ENCODE peak calls at places on chromosomes 4 and X, in six cellular contexts. One of them, this sample, is unnamed.

GRCh38 chr4:151407466-151408379 is 1.3 kb upstream of the FHIP1A start:
- DNase-seq in HepG2: no peak
- DNase-seq in lower lobe of right lung: peak; percentile 68
- DNase-seq in MM.1S: peak; percentile 95
- DNase-seq in GM23338: peak; percentile 70
- DNase-seq in ovary: peak; percentile 20
- DNase-seq in this sample: peak; percentile 61

GRCh38 chr4:16418814-16419213 is 192.5 kb upstream of the TAPT1 start:
- DNase-seq in MM.1S: no peak
- DNase-seq in ovary: no peak
- DNase-seq in lower lobe of right lung: no peak
- DNase-seq in GM23338: no peak
- DNase-seq in HepG2: no peak
- DNase-seq in this sample: no peak

GRCh38 chr4:26753642-26754041 is 107.0 kb upstream of the STIM2 start:
- DNase-seq in GM23338: no peak
- DNase-seq in MM.1S: no peak
- DNase-seq in HepG2: no peak
- DNase-seq in lower lobe of right lung: no peak
- DNase-seq in ovary: peak; percentile 8
- DNase-seq in this sample: peak; percentile 52

GRCh38 chrX:9997524-9997923 is 30.4 kb downstream of the CLDN34 start:
- DNase-seq in GM23338: no peak
- DNase-seq in MM.1S: peak; percentile 83
- DNase-seq in HepG2: no peak
- DNase-seq in lower lobe of right lung: no peak
- DNase-seq in ovary: no peak
- DNase-seq in this sample: no peak

GRCh38 chrX:140050906-140051305 is 85.6 kb upstream of the CXorf66 start:
- DNase-seq in ovary: no peak
- DNase-seq in GM23338: peak; percentile 30
- DNase-seq in HepG2: no peak
- DNase-seq in lower lobe of right lung: no peak
- DNase-seq in MM.1S: peak; percentile 12
- DNase-seq in this sample: no peak

GRCh38 chr4:114250439-114250891 is 271.0 kb upstream of the ARSJ start:
- DNase-seq in GM23338: no peak
- DNase-seq in MM.1S: no peak
- DNase-seq in HepG2: no peak
- DNase-seq in ovary: no peak
- DNase-seq in lower lobe of right lung: no peak
- DNase-seq in this sample: no peak

GRCh38 chr4:27024807-27025206 is 164.2 kb downstream of the STIM2 start:
- DNase-seq in ovary: no peak
- DNase-seq in MM.1S: no peak
- DNase-seq in lower lobe of right lung: no peak
- DNase-seq in HepG2: no peak
- DNase-seq in GM23338: no peak
- DNase-seq in this sample: peak; percentile 56

GRCh38 chr4:147816382-147817254 is 84.7 kb downstream of the ARHGAP10 start:
- DNase-seq in GM23338: no peak
- DNase-seq in lower lobe of right lung: no peak
- DNase-seq in MM.1S: no peak
- DNase-seq in HepG2: no peak
- DNase-seq in ovary: peak; percentile 40
- DNase-seq in this sample: no peak

GRCh38 chr4:141972950-141973349 is 336.6 kb downstream of the IL15 start:
- DNase-seq in HepG2: no peak
- DNase-seq in MM.1S: no peak
- DNase-seq in ovary: no peak
- DNase-seq in GM23338: peak; percentile 4
- DNase-seq in lower lobe of right lung: no peak
- DNase-seq in this sample: no peak

GRCh38 chrX:129777218-129777768 is 2.5 kb upstream of the SASH3 start:
- DNase-seq in GM23338: no peak
- DNase-seq in ovary: no peak
- DNase-seq in lower lobe of right lung: peak; percentile 77
- DNase-seq in HepG2: peak; percentile 19
- DNase-seq in MM.1S: peak; percentile 90
- DNase-seq in this sample: peak; percentile 26

GRCh38 chr4:189656551-189657165 is 284.0 kb upstream of the FRG1 start:
- DNase-seq in MM.1S: no peak
- DNase-seq in lower lobe of right lung: no peak
- DNase-seq in HepG2: no peak
- DNase-seq in ovary: no peak
- DNase-seq in GM23338: no peak
- DNase-seq in this sample: no peak

GRCh38 chrX:9352683-9353430 is 112.0 kb upstream of the TBL1X start:
- DNase-seq in GM23338: no peak
- DNase-seq in lower lobe of right lung: peak; percentile 55
- DNase-seq in HepG2: peak; percentile 4
- DNase-seq in MM.1S: peak; percentile 80
- DNase-seq in ovary: no peak
- DNase-seq in this sample: peak; percentile 23

GRCh38 chrX:24619647-24620046 is 27.5 kb downstream of the PCYT1B start:
- DNase-seq in GM23338: no peak
- DNase-seq in MM.1S: no peak
- DNase-seq in HepG2: peak; percentile 36
- DNase-seq in lower lobe of right lung: no peak
- DNase-seq in ovary: peak; percentile 24
- DNase-seq in this sample: peak; percentile 49

GRCh38 chrX:13649823-13650222 is 3.1 kb upstream of the TCEANC start:
- DNase-seq in MM.1S: no peak
- DNase-seq in HepG2: no peak
- DNase-seq in ovary: no peak
- DNase-seq in lower lobe of right lung: no peak
- DNase-seq in GM23338: no peak
- DNase-seq in this sample: no peak

GRCh38 chr4:159201168-159201567 is 98.3 kb downstream of the RAPGEF2 start:
- DNase-seq in ovary: no peak
- DNase-seq in GM23338: no peak
- DNase-seq in lower lobe of right lung: no peak
- DNase-seq in HepG2: no peak
- DNase-seq in MM.1S: no peak
- DNase-seq in this sample: no peak

GRCh38 chr4:1501754-1502500 is 95.7 kb upstream of the NKX1-1 start:
- DNase-seq in ovary: no peak
- DNase-seq in MM.1S: no peak
- DNase-seq in lower lobe of right lung: peak; percentile 22
- DNase-seq in HepG2: no peak
- DNase-seq in GM23338: no peak
- DNase-seq in this sample: no peak

GRCh38 chr4:156280726-156281125 is 327.1 kb upstream of the CTSO start:
- DNase-seq in ovary: no peak
- DNase-seq in lower lobe of right lung: no peak
- DNase-seq in MM.1S: no peak
- DNase-seq in HepG2: no peak
- DNase-seq in GM23338: no peak
- DNase-seq in this sample: no peak

GRCh38 chr4:85776579-85776978 is 301.6 kb downstream of the ARHGAP24 start:
- DNase-seq in GM23338: no peak
- DNase-seq in HepG2: no peak
- DNase-seq in lower lobe of right lung: no peak
- DNase-seq in MM.1S: no peak
- DNase-seq in ovary: no peak
- DNase-seq in this sample: no peak

GRCh38 chr4:101229116-101229515 is 118.2 kb downstream of the PPP3CA start:
- DNase-seq in HepG2: no peak
- DNase-seq in lower lobe of right lung: no peak
- DNase-seq in ovary: no peak
- DNase-seq in MM.1S: no peak
- DNase-seq in GM23338: no peak
- DNase-seq in this sample: no peak

GRCh38 chr4:15694431-15694830 is 8.4 kb upstream of the BST1 start:
- DNase-seq in ovary: no peak
- DNase-seq in MM.1S: no peak
- DNase-seq in HepG2: no peak
- DNase-seq in lower lobe of right lung: no peak
- DNase-seq in GM23338: no peak
- DNase-seq in this sample: no peak

GRCh38 chrX:4243759-4244158 is 530.3 kb upstream of the PRKX start:
- DNase-seq in HepG2: no peak
- DNase-seq in MM.1S: no peak
- DNase-seq in GM23338: peak; percentile 47
- DNase-seq in lower lobe of right lung: no peak
- DNase-seq in ovary: no peak
- DNase-seq in this sample: no peak

GRCh38 chrX:22430701-22431100 is 158.0 kb downstream of the CBLL2 start:
- DNase-seq in MM.1S: no peak
- DNase-seq in GM23338: no peak
- DNase-seq in HepG2: no peak
- DNase-seq in ovary: no peak
- DNase-seq in lower lobe of right lung: no peak
- DNase-seq in this sample: no peak

GRCh38 chr4:163367651-163368050 is 24.0 kb downstream of the NPY5R start:
- DNase-seq in HepG2: no peak
- DNase-seq in GM23338: no peak
- DNase-seq in lower lobe of right lung: no peak
- DNase-seq in MM.1S: no peak
- DNase-seq in ovary: no peak
- DNase-seq in this sample: no peak

GRCh38 chrX:24153175-24153795 is 3.8 kb downstream of the ZFX start:
- DNase-seq in HepG2: no peak
- DNase-seq in MM.1S: no peak
- DNase-seq in GM23338: peak; percentile 24
- DNase-seq in ovary: no peak
- DNase-seq in lower lobe of right lung: no peak
- DNase-seq in this sample: no peak

GRCh38 chr4:160318567-160319220 is 1215.8 kb downstream of the RAPGEF2 start:
- DNase-seq in HepG2: no peak
- DNase-seq in lower lobe of right lung: no peak
- DNase-seq in GM23338: no peak
- DNase-seq in ovary: no peak
- DNase-seq in MM.1S: no peak
- DNase-seq in this sample: no peak

DNA sequence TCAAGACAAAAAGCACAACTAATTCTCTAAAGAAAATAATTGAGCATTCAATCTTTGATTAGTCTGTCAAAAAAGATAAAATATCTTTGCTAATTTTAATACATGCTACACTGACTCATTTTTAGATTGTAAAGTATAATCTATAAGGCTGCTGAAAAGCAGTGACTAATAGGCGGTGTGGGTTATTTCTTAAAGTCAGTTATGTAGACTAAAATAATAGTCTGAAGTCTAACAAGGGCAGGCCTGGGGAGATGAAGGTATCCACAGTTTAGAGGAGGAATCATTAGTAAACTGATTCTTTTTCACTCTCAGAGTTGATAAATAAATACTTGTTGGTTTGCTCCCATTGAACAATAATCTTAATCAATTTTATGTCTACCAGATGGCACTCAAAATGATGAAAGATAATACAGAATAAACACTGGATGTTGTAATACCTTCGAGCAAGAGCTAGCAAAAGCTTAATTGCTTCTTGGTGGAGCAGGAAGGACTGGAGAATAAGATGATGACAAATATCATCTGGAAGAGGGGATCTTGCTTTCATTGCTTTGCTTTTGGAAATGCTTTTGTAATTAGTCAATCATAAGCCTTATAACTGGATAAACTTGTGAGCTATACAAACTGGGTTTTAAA is 61.6 kb downstream of the TMEM150C start:
- DNase-seq in MM.1S: no peak
- DNase-seq in GM23338: no peak
- DNase-seq in lower lobe of right lung: no peak
- DNase-seq in ovary: no peak
- DNase-seq in HepG2: no peak
- DNase-seq in this sample: no peak
- H3K4me3 ChIP-seq in MM.1S: no peak overlapping the region
- H3K4me3 ChIP-seq in GM23338: peak overlapping the region; percentile 3
- H3K4me3 ChIP-seq in lower lobe of right lung: no peak overlapping the region
- H3K4me3 ChIP-seq in ovary: no peak overlapping the region
- H3K4me3 ChIP-seq in HepG2: no peak overlapping the region
- H3K4me3 ChIP-seq in this sample: no peak overlapping the region

DNA sequence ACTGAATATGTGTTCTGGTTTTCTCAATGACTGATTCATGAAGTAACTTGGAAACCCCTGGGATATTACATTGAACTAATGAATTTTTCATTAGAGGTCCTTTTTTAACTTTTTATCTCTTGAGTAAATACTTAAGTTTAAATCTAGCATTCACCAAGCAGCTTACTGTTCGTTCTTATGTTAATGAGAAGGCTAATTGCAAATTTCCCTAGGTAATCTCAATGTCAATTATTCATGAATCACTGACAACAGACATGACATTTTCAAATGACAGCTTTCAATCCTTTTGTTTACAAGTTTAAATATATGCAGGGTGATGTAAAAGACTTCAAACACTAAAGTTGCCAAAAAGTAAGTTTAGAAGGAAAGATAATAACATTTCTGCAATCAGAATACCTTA is 1182.3 kb upstream of the PABPC4L start:
- DNase-seq in HepG2: no peak
- DNase-seq in GM23338: no peak
- DNase-seq in MM.1S: no peak
- DNase-seq in lower lobe of right lung: no peak
- DNase-seq in ovary: no peak
- DNase-seq in this sample: no peak
- H3K27ac ChIP-seq in HepG2: no peak overlapping the region
- H3K27ac ChIP-seq in GM23338: no peak overlapping the region
- H3K27ac ChIP-seq in MM.1S: no peak overlapping the region
- H3K27ac ChIP-seq in lower lobe of right lung: no peak overlapping the region
- H3K27ac ChIP-seq in ovary: no peak overlapping the region
- H3K27ac ChIP-seq in this sample: no peak overlapping the region

DNA sequence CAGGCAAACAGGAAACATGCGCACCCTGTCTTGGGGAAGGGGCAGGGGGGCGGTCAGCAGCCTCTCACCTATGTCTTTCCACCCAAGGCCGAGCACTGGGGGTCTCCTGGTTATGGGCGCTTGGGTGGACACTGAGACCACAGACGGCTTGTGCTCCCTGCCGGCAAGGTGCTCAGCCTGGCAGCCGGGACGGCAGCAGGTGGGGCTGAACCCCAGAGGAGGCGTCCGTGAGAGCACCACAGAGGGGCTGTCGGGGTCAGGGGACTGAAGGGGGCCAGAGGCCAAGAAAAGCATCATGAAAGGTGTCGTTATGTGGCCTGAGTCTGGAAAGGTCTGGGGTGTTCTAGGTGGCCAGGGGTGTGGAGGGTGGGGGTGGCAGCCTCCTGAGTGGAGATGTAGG is 19.6 kb downstream of the DOK7 start:
- DNase-seq in MM.1S: no peak
- DNase-seq in HepG2: no peak
- DNase-seq in lower lobe of right lung: no peak
- DNase-seq in GM23338: no peak
- DNase-seq in ovary: no peak
- DNase-seq in this sample: no peak
- H3K4me1 ChIP-seq in MM.1S: no peaks in the 10 kb centered on the region
- H3K4me1 ChIP-seq in HepG2: peaks cover 16% of the 10 kb centered on the region
- H3K4me1 ChIP-seq in lower lobe of right lung: peaks cover 20% of the 10 kb centered on the region
- H3K4me1 ChIP-seq in GM23338: peaks cover 21% of the 10 kb centered on the region
- H3K4me1 ChIP-seq in ovary: no peaks in the 10 kb centered on the region
- H3K4me1 ChIP-seq in this sample: peaks cover 5% of the 10 kb centered on the region

GRCh38 chr4:84691170-84691691 is 108.3 kb downstream of the CDS1 start:
- DNase-seq in GM23338: peak; percentile 16
- DNase-seq in MM.1S: no peak
- DNase-seq in ovary: no peak
- DNase-seq in HepG2: no peak
- DNase-seq in lower lobe of right lung: no peak
- DNase-seq in this sample: no peak
- H3K4me3 ChIP-seq in GM23338: no peak overlapping the region
- H3K4me3 ChIP-seq in MM.1S: no peak overlapping the region
- H3K4me3 ChIP-seq in ovary: no peak overlapping the region
- H3K4me3 ChIP-seq in HepG2: no peak overlapping the region
- H3K4me3 ChIP-seq in lower lobe of right lung: no peak overlapping the region
- H3K4me3 ChIP-seq in this sample: no peak overlapping the region